ENCODE peak calls at places on chromosomes 2 and 18, in ten cellular contexts. Z is heart left ventricle, C is uterus, D is K562, P is endothelial cell of umbilical vein, T is transverse colon, L is HCT116, S is stomach, G is adrenal gland, I is IMR-90. X is an unnamed sample.
A peak's percentile ranks its signal among the peaks of the same experiment; 100 is the strongest.

GRCh38 chr2:46481541-46482193 is 2.3 kb downstream of the TMEM247 start:
- DNase-seq in Z (no peak), C (no peak), D (no peak), P (peak; percentile 91), T (no peak), L (no peak), S (no peak), G (no peak), I (peak; percentile 94), X (no peak)

GRCh38 chr2:158676696-158677095 is 118.4 kb upstream of the DAPL1 start:
- DNase-seq in Z (peak; percentile 68), C (no peak), D (no peak), P (no peak), T (no peak), L (no peak), S (no peak), G (no peak), I (no peak), X (no peak)

GRCh38 chr18:36284671-36285295 is 12.7 kb upstream of the FHOD3 start:
- DNase-seq in Z (no peak), C (peak; percentile 51), D (peak; percentile 78), P (peak; percentile 71), T (peak; percentile 37), L (peak; percentile 60), S (no peak), G (peak; percentile 41), I (peak; percentile 74), X (no peak)

GRCh38 chr2:18299423-18300212 is 260.8 kb downstream of the RDH14 start:
- DNase-seq in Z (peak; percentile 28), C (no peak), D (no peak), P (peak; percentile 94), T (no peak), L (no peak), S (no peak), G (no peak), I (peak; percentile 96), X (no peak)

GRCh38 chr18:62716679-62717058 is 1.3 kb downstream of the PHLPP1 start:
- DNase-seq in Z (peak; percentile 53), C (peak; percentile 30), D (peak; percentile 42), P (peak; percentile 46), T (peak; percentile 63), L (no peak), S (peak; percentile 45), G (no peak), I (no peak), X (no peak)

GRCh38 chr2:233814436-233814835 is 36.3 kb downstream of the MROH2A start:
- DNase-seq in Z (no peak), C (peak; percentile 1), D (no peak), P (no peak), T (peak; percentile 2), L (no peak), S (no peak), G (peak; percentile 4), I (no peak), X (no peak)

GRCh38 chr2:68263632-68264031 is 11.3 kb upstream of the PPP3R1 start:
- DNase-seq in Z (no peak), C (no peak), D (no peak), P (no peak), T (no peak), L (no peak), S (no peak), G (no peak), I (no peak), X (no peak)

GRCh38 chr2:220192994-220193753 is 565.7 kb downstream of the SLC4A3 start:
- DNase-seq in Z (no peak), C (no peak), D (no peak), P (no peak), T (no peak), L (no peak), S (no peak), G (no peak), I (peak; percentile 13), X (no peak)

GRCh38 chr2:120389036-120389391 is 43.1 kb downstream of the INHBB start:
- DNase-seq in Z (no peak), C (no peak), D (no peak), P (no peak), T (peak; percentile 2), L (no peak), S (peak; percentile 3), G (no peak), I (no peak), X (no peak)

GRCh38 chr18:78986018-78986481 is 6.4 kb downstream of the SALL3 start:
- DNase-seq in Z (no peak), C (no peak), D (peak; percentile 14), P (peak; percentile 8), T (no peak), L (peak; percentile 10), S (no peak), G (no peak), I (no peak), X (no peak)

GRCh38 chr2:190533175-190533967 is 1.2 kb downstream of the NEMP2 start:
- DNase-seq in Z (peak; percentile 32), C (no peak), D (peak; percentile 24), P (no peak), T (peak; percentile 35), L (no peak), S (no peak), G (no peak), I (no peak), X (no peak)

GRCh38 chr2:190535119-190535439 is 557 bp upstream of the NEMP2 start:
- DNase-seq in Z (no peak), C (no peak), D (no peak), P (peak; percentile 43), T (no peak), L (no peak), S (no peak), G (no peak), I (no peak), X (no peak)

GRCh38 chr2:190533968-190534309 is 583 bp downstream of the NEMP2 start:
- DNase-seq in Z (no peak), C (no peak), D (peak; percentile 28), P (no peak), T (no peak), L (no peak), S (no peak), G (peak; percentile 31), I (no peak), X (no peak)

GRCh38 chr2:190535586-190535985 is 1.1 kb upstream of the NEMP2 start:
- DNase-seq in Z (no peak), C (no peak), D (no peak), P (no peak), T (no peak), L (no peak), S (no peak), G (no peak), I (no peak), X (no peak)

GRCh38 chr2:190534310-190535118 is at the start of gene NEMP2:
- DNase-seq in Z (peak; percentile 86), C (peak; percentile 73), D (peak; percentile 87), P (peak; percentile 61), T (peak; percentile 84), L (no peak), S (peak; percentile 81), G (peak; percentile 75), I (peak; percentile 16), X (peak; percentile 24)
- TF ChIP-seq POLR2A in Z (peak; percentile 72), C (peak; percentile 10), D (peak; percentile 78), P (peak; percentile 59), T (peak; percentile 76), L (peak; percentile 72), S (no peak), G (peak; percentile 71), I (no peak), X (peak; percentile 77)

DNA sequence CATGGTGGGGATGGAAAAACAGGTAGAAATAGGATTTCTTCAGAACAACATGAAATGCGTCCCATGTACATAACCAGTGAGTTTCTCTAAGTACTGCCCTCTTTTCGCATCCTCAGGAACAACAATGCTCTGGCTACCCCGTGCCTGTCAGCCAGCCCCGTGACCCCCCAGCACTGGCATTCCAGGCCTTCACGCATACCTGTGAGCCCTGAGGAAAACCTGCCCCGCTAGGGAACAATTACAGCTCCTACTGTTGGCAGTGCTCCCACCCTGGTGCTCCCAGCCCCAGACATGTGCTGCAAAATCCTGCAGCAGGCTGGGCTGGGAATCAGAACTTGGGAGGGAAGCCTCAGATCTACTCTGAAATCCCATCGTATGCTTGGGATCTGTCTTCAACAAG is 9.1 kb downstream of the SMAD7 start:
- DNase-seq in Z (no peak), C (no peak), D (no peak), P (peak; percentile 17), T (no peak), L (no peak), S (no peak), G (no peak), I (no peak), X (no peak)
- H3K4me1 ChIP-seq in Z (peaks cover 74% of the 10 kb centered on the region), C (peaks cover 32% of the 10 kb centered on the region), D (peaks cover 18% of the 10 kb centered on the region), P (peaks cover 62% of the 10 kb centered on the region), T (peaks cover 85% of the 10 kb centered on the region), L (peaks cover 87% of the 10 kb centered on the region), S (peaks cover 99% of the 10 kb centered on the region), G (peaks cover 69% of the 10 kb centered on the region), I (peaks cover 64% of the 10 kb centered on the region), X (peaks cover 97% of the 10 kb centered on the region)

DNA sequence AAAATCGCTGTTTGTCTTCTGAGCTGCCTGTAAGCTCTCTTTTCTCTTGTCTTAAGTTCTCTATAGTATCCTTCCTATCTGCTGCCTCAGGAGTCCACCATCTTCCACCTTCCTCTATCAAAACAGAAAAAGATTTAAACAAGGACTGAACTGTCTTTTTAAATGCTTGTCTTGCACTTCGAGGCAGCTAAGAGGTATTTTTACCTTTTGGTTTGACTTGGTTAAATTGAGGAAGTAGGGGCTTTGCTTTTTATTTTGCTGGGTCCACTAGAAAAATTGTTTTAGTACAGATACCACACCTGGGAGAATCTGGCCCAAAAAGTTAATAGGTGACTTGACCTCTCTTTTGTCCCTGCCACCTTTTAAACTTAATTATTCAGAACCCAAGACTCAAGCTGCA is 12.2 kb downstream of the SESTD1 start:
- DNase-seq in Z (no peak), C (no peak), D (no peak), P (no peak), T (no peak), L (no peak), S (no peak), G (no peak), I (no peak), X (no peak)
- H3K4me3 ChIP-seq in Z (no peak overlapping the region), C (no peak overlapping the region), D (no peak overlapping the region), P (no peak overlapping the region), T (no peak overlapping the region), L (no peak overlapping the region), S (no peak overlapping the region), G (no peak overlapping the region), I (no peak overlapping the region), X (no peak overlapping the region)

GRCh38 chr2:240559271-240559670 is 886 bp upstream of the DUSP28 start:
- DNase-seq in Z (no peak), C (no peak), D (peak; percentile 21), P (no peak), T (no peak), L (no peak), S (no peak), G (peak; percentile 24), I (no peak), X (no peak)

GRCh38 chr2:240561325-240561971 is 1.3 kb downstream of the DUSP28 start:
- DNase-seq in Z (no peak), C (no peak), D (no peak), P (peak; percentile 40), T (peak; percentile 26), L (no peak), S (no peak), G (peak; percentile 33), I (peak; percentile 91), X (no peak)

GRCh38 chr2:240560480-240561324 is 545 bp downstream of the DUSP28 start:
- DNase-seq in Z (peak; percentile 100), C (peak; percentile 100), D (peak; percentile 96), P (peak; percentile 98), T (peak; percentile 100), L (peak; percentile 95), S (peak; percentile 100), G (peak; percentile 99), I (peak; percentile 97), X (peak; percentile 97)

GRCh38 chr2:240558229-240558885 is 569 bp upstream of the ANKMY1 start:
- DNase-seq in Z (no peak), C (no peak), D (no peak), P (no peak), T (no peak), L (no peak), S (no peak), G (peak; percentile 16), I (no peak), X (no peak)

GRCh38 chr2:240560084-240560479 is at the start of gene DUSP28:
- DNase-seq in Z (peak; percentile 94), C (peak; percentile 82), D (peak; percentile 89), P (peak; percentile 89), T (peak; percentile 94), L (peak; percentile 72), S (peak; percentile 95), G (peak; percentile 92), I (peak; percentile 80), X (no peak)
- TF ChIP-seq POLR2A in Z (peak; percentile 90), C (peak; percentile 74), D (peak; percentile 77), P (peak; percentile 75), T (peak; percentile 94), L (peak; percentile 48), S (peak; percentile 59), G (peak; percentile 97), I (peak; percentile 82), X (peak; percentile 76)